ENCODE peak calls at places on chromosomes 4 and X, in five cellular contexts. Y, A, K, B and Z are unnamed samples.

GRCh38 chrX:77788050-77788449 is 2.0 kb upstream of the ATRX start:
- DNase-seq in Y (no peak), B (no peak), A (no peak), K (no peak), Z (peak)

GRCh38 chr4:135249006-135249405 is 1047.4 kb upstream of the PABPC4L start:
- DNase-seq in A (no peak), B (no peak), K (no peak), Y (no peak), Z (no peak)

GRCh38 chr4:77193511-77194236 is 36.7 kb downstream of the CCNG2 start:
- DNase-seq in A (no peak), Y (no peak), K (no peak), B (no peak), Z (no peak)

GRCh38 chr4:70364002-70364401 is 3.4 kb downstream of the SMR3A start:
- DNase-seq in B (no peak), K (no peak), A (no peak), Y (no peak), Z (no peak)

GRCh38 chr4:122131562-122132157 is 20.5 kb upstream of the BLTP1 start:
- DNase-seq in K (no peak), A (no peak), Y (no peak), B (no peak), Z (no peak)

GRCh38 chrX:152913915-152914314 is 16.0 kb downstream of the ZNF185 start:
- DNase-seq in B (no peak), Y (peak), K (peak), A (no peak), Z (no peak)

GRCh38 chr4:45063701-45064100 is 337.3 kb upstream of the GNPDA2 start:
- DNase-seq in B (no peak), Y (no peak), K (peak), A (no peak), Z (no peak)

GRCh38 chr4:25928320-25928955 is 14.4 kb downstream of the SMIM20 start:
- DNase-seq in K (no peak), Y (peak), B (peak), A (no peak), Z (no peak)

GRCh38 chr4:87003266-87003665 is 68.5 kb downstream of the AFF1 start:
- DNase-seq in Y (no peak), B (no peak), A (no peak), K (no peak), Z (no peak)

GRCh38 chr4:152651473-152652060 is 28.2 kb downstream of the TMEM154 start:
- DNase-seq in Y (no peak), B (no peak), K (no peak), A (no peak), Z (no peak)

GRCh38 chrX:55907968-55908607 is 190.5 kb downstream of the RRAGB start:
- DNase-seq in Y (no peak), B (peak), K (no peak), A (peak), Z (peak)

GRCh38 chr4:8560265-8561047 is 19.7 kb upstream of the GPR78 start:
- DNase-seq in A (no peak), K (no peak), Y (no peak), B (no peak), Z (peak)

GRCh38 chr4:87978656-87979055 is 3.1 kb downstream of the SPP1 start:
- DNase-seq in B (no peak), A (no peak), Y (no peak), K (no peak), Z (peak)

GRCh38 chr4:98828801-98829200 is 100.1 kb downstream of the EIF4E start:
- DNase-seq in A (no peak), K (no peak), B (no peak), Y (no peak), Z (peak)

GRCh38 chr4:143335979-143336827 is 473 bp upstream of the GAB1 start:
- DNase-seq in B (peak), A (peak), K (peak), Y (peak), Z (peak)

GRCh38 chr4:153521467-153521866 is 55.3 kb downstream of the TMEM131L start:
- DNase-seq in K (no peak), B (no peak), A (no peak), Y (no peak), Z (no peak)

GRCh38 chr4:138053601-138054322 is 188.4 kb downstream of the SLC7A11 start:
- DNase-seq in B (no peak), K (no peak), A (no peak), Y (no peak), Z (peak)

GRCh38 chr4:2830632-2831610 is 12.7 kb upstream of the ADD1 start:
- DNase-seq in B (no peak), Y (no peak), A (no peak), K (no peak), Z (no peak)

GRCh38 chr4:8414377-8414776 is 26.1 kb downstream of the ACOX3 start:
- DNase-seq in B (no peak), Y (no peak), A (no peak), K (no peak), Z (no peak)

GRCh38 chr4:174023641-174024040 is 259.8 kb downstream of the FBXO8 start:
- DNase-seq in Y (no peak), A (no peak), B (no peak), K (no peak), Z (peak)

GRCh38 chrX:30521440-30522182 is 56.0 kb downstream of the TASL start:
- DNase-seq in A (no peak), B (no peak), K (no peak), Y (no peak), Z (peak)

GRCh38 chr4:74228691-74229640 is 71.0 kb downstream of the MTHFD2L start:
- DNase-seq in B (peak), K (peak), Y (peak), A (peak), Z (peak)

GRCh38 chr4:41658106-41658505 is 90.4 kb downstream of the PHOX2B start:
- DNase-seq in K (no peak), A (no peak), Y (peak), B (no peak), Z (peak)

GRCh38 chrX:48101443-48101842 is 29.0 kb upstream of the SPACA5B start:
- DNase-seq in A (no peak), K (no peak), Y (no peak), B (no peak), Z (no peak)

GRCh38 chrX:110512341-110512740 is 153.7 kb downstream of the RTL9 start:
- DNase-seq in A (no peak), B (no peak), Y (no peak), K (no peak), Z (no peak)

GRCh38 chrX:150844016-150844415 is 54.5 kb downstream of the CD99L2 start:
- DNase-seq in Y (no peak), A (no peak), B (no peak), K (no peak), Z (peak)

GRCh38 chr4:176150283-176150682 is 45.1 kb downstream of the SPATA4 start:
- DNase-seq in K (no peak), B (no peak), Y (no peak), A (no peak), Z (peak)

GRCh38 chrX:65601126-65601525 is 66.3 kb upstream of the MSN start:
- DNase-seq in Y (no peak), K (no peak), A (no peak), B (no peak), Z (no peak)

GRCh38 chr4:138348055-138348454 is 105.9 kb upstream of the SLC7A11 start:
- DNase-seq in K (no peak), Y (no peak), A (no peak), B (no peak), Z (peak)

GRCh38 chr4:164169591-164169990 is 584.3 kb upstream of the SMIM31 start:
- DNase-seq in B (no peak), K (no peak), Y (no peak), A (no peak), Z (peak)